ENCODE peak calls at places on chromosomes 13 and 19, in six cellular contexts. One of them, this sample, is unnamed.

GRCh38 chr13:34164585-34164984 is 346.6 kb downstream of the RFC3 start:
- DNase-seq in sigmoid colon: no peak
- DNase-seq in GM12878: no peak
- DNase-seq in ovary: no peak
- DNase-seq in suprapubic skin: no peak
- DNase-seq in A549: no peak
- DNase-seq in this sample: no peak

GRCh38 chr19:46861691-46862503 is 1.1 kb downstream of the ARHGAP35 start:
- DNase-seq in GM12878: no peak
- DNase-seq in ovary: no peak
- DNase-seq in A549: no peak
- DNase-seq in suprapubic skin: peak
- DNase-seq in sigmoid colon: peak
- DNase-seq in this sample: peak

GRCh38 chr19:51904331-51905165 is at the start of gene ZNF649:
- DNase-seq in A549: peak
- DNase-seq in GM12878: peak
- DNase-seq in sigmoid colon: peak
- DNase-seq in ovary: peak
- DNase-seq in suprapubic skin: peak
- DNase-seq in this sample: peak

GRCh38 chr19:17522988-17523872 is 11.8 kb downstream of the PGLS start:
- DNase-seq in ovary: no peak
- DNase-seq in GM12878: peak
- DNase-seq in sigmoid colon: peak
- DNase-seq in suprapubic skin: no peak
- DNase-seq in A549: no peak
- DNase-seq in this sample: peak

GRCh38 chr13:50460366-50460765 is 383.1 kb downstream of the DLEU7 start:
- DNase-seq in sigmoid colon: no peak
- DNase-seq in ovary: no peak
- DNase-seq in GM12878: no peak
- DNase-seq in suprapubic skin: no peak
- DNase-seq in A549: no peak
- DNase-seq in this sample: no peak

GRCh38 chr13:34001357-34001756 is 183.4 kb downstream of the RFC3 start:
- DNase-seq in sigmoid colon: no peak
- DNase-seq in GM12878: no peak
- DNase-seq in A549: no peak
- DNase-seq in ovary: no peak
- DNase-seq in suprapubic skin: no peak
- DNase-seq in this sample: no peak

GRCh38 chr19:46134527-46134926 is 10.0 kb upstream of the IGFL3 start:
- DNase-seq in GM12878: no peak
- DNase-seq in suprapubic skin: no peak
- DNase-seq in ovary: no peak
- DNase-seq in sigmoid colon: no peak
- DNase-seq in A549: no peak
- DNase-seq in this sample: no peak

GRCh38 chr13:25659091-25659502 is 287.3 kb downstream of the ATP8A2 start:
- DNase-seq in A549: no peak
- DNase-seq in ovary: no peak
- DNase-seq in GM12878: no peak
- DNase-seq in suprapubic skin: no peak
- DNase-seq in sigmoid colon: no peak
- DNase-seq in this sample: no peak

GRCh38 chr13:101654916-101655315 is 202.4 kb downstream of the ITGBL1 start:
- DNase-seq in sigmoid colon: no peak
- DNase-seq in ovary: no peak
- DNase-seq in suprapubic skin: no peak
- DNase-seq in A549: no peak
- DNase-seq in GM12878: no peak
- DNase-seq in this sample: no peak

GRCh38 chr13:44870456-44870929 is 118.8 kb downstream of the NUFIP1 start:
- DNase-seq in suprapubic skin: no peak
- DNase-seq in GM12878: no peak
- DNase-seq in sigmoid colon: no peak
- DNase-seq in A549: no peak
- DNase-seq in ovary: no peak
- DNase-seq in this sample: peak

GRCh38 chr19:34480971-34481821 is at the start of gene WTIP:
- DNase-seq in A549: peak
- DNase-seq in suprapubic skin: peak
- DNase-seq in sigmoid colon: peak
- DNase-seq in ovary: peak
- DNase-seq in GM12878: no peak
- DNase-seq in this sample: peak

GRCh38 chr13:103250071-103250470 is 183.9 kb upstream of the SLC10A2 start:
- DNase-seq in ovary: no peak
- DNase-seq in GM12878: no peak
- DNase-seq in sigmoid colon: no peak
- DNase-seq in A549: no peak
- DNase-seq in suprapubic skin: no peak
- DNase-seq in this sample: no peak

GRCh38 chr19:51994048-51994644 is 7.5 kb upstream of the ZNF350 start:
- DNase-seq in ovary: no peak
- DNase-seq in A549: no peak
- DNase-seq in sigmoid colon: no peak
- DNase-seq in suprapubic skin: no peak
- DNase-seq in GM12878: no peak
- DNase-seq in this sample: no peak

GRCh38 chr13:59463023-59463422 is 700.7 kb downstream of the DIAPH3 start:
- DNase-seq in sigmoid colon: no peak
- DNase-seq in suprapubic skin: no peak
- DNase-seq in A549: no peak
- DNase-seq in ovary: no peak
- DNase-seq in GM12878: no peak
- DNase-seq in this sample: no peak

GRCh38 chr19:33273881-33274662 is 28.3 kb downstream of the CEBPA start:
- DNase-seq in GM12878: no peak
- DNase-seq in suprapubic skin: no peak
- DNase-seq in A549: no peak
- DNase-seq in ovary: peak
- DNase-seq in sigmoid colon: no peak
- DNase-seq in this sample: peak

GRCh38 chr13:38341149-38341692 is 8.4 kb upstream of the UFM1 start:
- DNase-seq in ovary: no peak
- DNase-seq in sigmoid colon: no peak
- DNase-seq in GM12878: no peak
- DNase-seq in A549: no peak
- DNase-seq in suprapubic skin: no peak
- DNase-seq in this sample: no peak

GRCh38 chr13:19836472-19836871 is 27.0 kb downstream of the ZMYM5 start:
- DNase-seq in GM12878: no peak
- DNase-seq in sigmoid colon: no peak
- DNase-seq in A549: no peak
- DNase-seq in ovary: no peak
- DNase-seq in suprapubic skin: no peak
- DNase-seq in this sample: no peak

GRCh38 chr19:10228925-10229324 is 2.2 kb downstream of the S1PR2 start:
- DNase-seq in A549: peak
- DNase-seq in ovary: no peak
- DNase-seq in suprapubic skin: no peak
- DNase-seq in sigmoid colon: no peak
- DNase-seq in GM12878: no peak
- DNase-seq in this sample: no peak

GRCh38 chr13:27151798-27152599 is 19.6 kb downstream of the USP12 start:
- DNase-seq in A549: no peak
- DNase-seq in GM12878: no peak
- DNase-seq in sigmoid colon: no peak
- DNase-seq in ovary: no peak
- DNase-seq in suprapubic skin: no peak
- DNase-seq in this sample: no peak

GRCh38 chr19:35973487-35973886 is 21.5 kb upstream of the SDHAF1 start:
- DNase-seq in suprapubic skin: no peak
- DNase-seq in GM12878: no peak
- DNase-seq in ovary: no peak
- DNase-seq in A549: no peak
- DNase-seq in sigmoid colon: no peak
- DNase-seq in this sample: no peak

GRCh38 chr19:6471076-6471475 is 7.0 kb downstream of the CRB3 start:
- DNase-seq in ovary: no peak
- DNase-seq in suprapubic skin: no peak
- DNase-seq in sigmoid colon: no peak
- DNase-seq in GM12878: no peak
- DNase-seq in A549: no peak
- DNase-seq in this sample: no peak

GRCh38 chr19:35031072-35031881 is 1.0 kb downstream of the SCN1B start:
- DNase-seq in ovary: peak
- DNase-seq in sigmoid colon: no peak
- DNase-seq in GM12878: no peak
- DNase-seq in A549: peak
- DNase-seq in suprapubic skin: no peak
- DNase-seq in this sample: no peak

GRCh38 chr13:32430018-32430747 is 2.3 kb upstream of the N4BP2L1 start:
- DNase-seq in GM12878: no peak
- DNase-seq in sigmoid colon: no peak
- DNase-seq in A549: no peak
- DNase-seq in suprapubic skin: no peak
- DNase-seq in ovary: no peak
- DNase-seq in this sample: no peak

GRCh38 chr13:25462301-25463125 is 90.7 kb downstream of the ATP8A2 start:
- DNase-seq in ovary: no peak
- DNase-seq in GM12878: no peak
- DNase-seq in A549: no peak
- DNase-seq in suprapubic skin: no peak
- DNase-seq in sigmoid colon: no peak
- DNase-seq in this sample: no peak

GRCh38 chr19:54207908-54208783 is 7.5 kb downstream of the RPS9 start:
- DNase-seq in suprapubic skin: peak
- DNase-seq in GM12878: peak
- DNase-seq in sigmoid colon: peak
- DNase-seq in ovary: peak
- DNase-seq in A549: no peak
- DNase-seq in this sample: peak

GRCh38 chr13:34019870-34020269 is 201.9 kb downstream of the RFC3 start:
- DNase-seq in GM12878: no peak
- DNase-seq in ovary: no peak
- DNase-seq in A549: no peak
- DNase-seq in suprapubic skin: no peak
- DNase-seq in sigmoid colon: no peak
- DNase-seq in this sample: no peak

GRCh38 chr19:1290699-1291651 is 5.3 kb downstream of the EFNA2 start:
- DNase-seq in sigmoid colon: no peak
- DNase-seq in A549: no peak
- DNase-seq in GM12878: no peak
- DNase-seq in ovary: no peak
- DNase-seq in suprapubic skin: no peak
- DNase-seq in this sample: peak
- TF ChIP-seq EP300 in sigmoid colon: no peak
- TF ChIP-seq EP300 in A549: no peak
- TF ChIP-seq EP300 in GM12878: no peak
- TF ChIP-seq EP300 in ovary: no peak
- TF ChIP-seq EP300 in suprapubic skin: no peak
- TF ChIP-seq EP300 in this sample: peak

GRCh38 chr13:94057618-94058017 is 421.9 kb downstream of the DCT start:
- DNase-seq in suprapubic skin: no peak
- DNase-seq in sigmoid colon: no peak
- DNase-seq in ovary: no peak
- DNase-seq in A549: no peak
- DNase-seq in GM12878: no peak
- DNase-seq in this sample: no peak

GRCh38 chr13:94058821-94059360 is 420.6 kb downstream of the DCT start:
- DNase-seq in GM12878: no peak
- DNase-seq in A549: no peak
- DNase-seq in ovary: no peak
- DNase-seq in sigmoid colon: no peak
- DNase-seq in suprapubic skin: no peak
- DNase-seq in this sample: no peak

GRCh38 chr13:94061316-94061715 is 418.2 kb downstream of the DCT start:
- DNase-seq in GM12878: no peak
- DNase-seq in sigmoid colon: no peak
- DNase-seq in suprapubic skin: no peak
- DNase-seq in A549: no peak
- DNase-seq in ovary: no peak
- DNase-seq in this sample: no peak

GRCh38 chr13:94054159-94054558 is 425.3 kb downstream of the DCT start:
- DNase-seq in GM12878: no peak
- DNase-seq in ovary: no peak
- DNase-seq in suprapubic skin: no peak
- DNase-seq in A549: no peak
- DNase-seq in sigmoid colon: no peak
- DNase-seq in this sample: no peak

DNA sequence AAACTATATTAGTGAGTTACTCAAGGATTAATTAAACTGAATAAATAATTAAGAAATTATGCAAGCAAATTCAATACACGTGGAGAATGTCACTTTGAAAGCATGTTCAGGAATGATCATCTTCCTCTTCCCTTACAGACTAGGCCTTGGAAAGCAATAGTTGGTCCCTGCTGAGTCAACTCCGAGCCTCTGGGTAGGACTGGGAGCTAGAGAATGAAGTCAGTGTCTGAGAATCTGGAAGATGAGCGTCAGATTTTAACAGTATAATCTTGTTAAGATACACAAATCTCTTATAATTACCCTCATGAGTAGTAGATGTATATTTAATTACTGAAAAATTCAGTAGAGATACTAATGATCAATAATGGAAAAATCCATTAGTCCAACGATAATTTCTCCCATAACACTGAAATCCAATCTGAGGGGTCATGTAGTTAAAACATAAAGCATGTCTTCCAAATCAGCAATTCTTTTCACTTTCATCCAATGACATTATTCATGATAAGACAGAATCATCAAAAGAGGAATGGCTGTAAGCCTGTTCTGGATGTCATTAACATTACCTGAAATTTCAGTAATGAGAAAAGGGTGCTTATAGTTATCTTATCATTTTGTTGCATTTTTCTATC is 423.0 kb downstream of the DCT start:
- DNase-seq in sigmoid colon: no peak
- DNase-seq in suprapubic skin: no peak
- DNase-seq in ovary: no peak
- DNase-seq in GM12878: no peak
- DNase-seq in A549: no peak
- DNase-seq in this sample: no peak
- TF ChIP-seq EP300 in sigmoid colon: no peak
- TF ChIP-seq EP300 in suprapubic skin: no peak
- TF ChIP-seq EP300 in ovary: no peak
- TF ChIP-seq EP300 in GM12878: no peak
- TF ChIP-seq EP300 in A549: no peak
- TF ChIP-seq EP300 in this sample: no peak

GRCh38 chr13:58085819-58086218 is 454.3 kb downstream of the PCDH17 start:
- DNase-seq in ovary: no peak
- DNase-seq in GM12878: no peak
- DNase-seq in A549: no peak
- DNase-seq in sigmoid colon: no peak
- DNase-seq in suprapubic skin: no peak
- DNase-seq in this sample: no peak

GRCh38 chr13:58087566-58087965 is 456.0 kb downstream of the PCDH17 start:
- DNase-seq in A549: no peak
- DNase-seq in suprapubic skin: no peak
- DNase-seq in sigmoid colon: no peak
- DNase-seq in GM12878: no peak
- DNase-seq in ovary: no peak
- DNase-seq in this sample: no peak
- TF ChIP-seq EP300 in A549: no peak
- TF ChIP-seq EP300 in suprapubic skin: no peak
- TF ChIP-seq EP300 in sigmoid colon: no peak
- TF ChIP-seq EP300 in GM12878: no peak
- TF ChIP-seq EP300 in ovary: no peak
- TF ChIP-seq EP300 in this sample: no peak

GRCh38 chr19:7522072-7522922 is at the start of gene MCOLN1:
- DNase-seq in ovary: peak
- DNase-seq in A549: peak
- DNase-seq in suprapubic skin: peak
- DNase-seq in GM12878: peak
- DNase-seq in sigmoid colon: peak
- DNase-seq in this sample: peak
- TF ChIP-seq EP300 in ovary: no peak
- TF ChIP-seq EP300 in A549: no peak
- TF ChIP-seq EP300 in suprapubic skin: no peak
- TF ChIP-seq EP300 in GM12878: peak
- TF ChIP-seq EP300 in sigmoid colon: peak
- TF ChIP-seq EP300 in this sample: no peak

This sample was measured in transverse colon.